ENCODE peak calls at places on chromosomes 3 and 15, in nine cellular contexts. W is pancreas; K is activated CD8-positive, alpha-beta T cell treated with anti-CD3 and anti-CD28 coated beads for 36 hours; P is endothelial cell; Z is A549; N is AG09319; I is foreskin keratinocyte; O is AG04450; B is nephron progenitor cell. C is an unnamed sample.

GRCh38 chr3:49786357-49787181 is at the start of gene IP6K1:
- DNase-seq in W (peak), K (peak), P (peak), Z (peak), N (peak), I (peak), O (peak), B (peak), C (peak)

GRCh38 chr3:101635954-101636798 is 40.8 kb downstream of the ZBTB11 start:
- DNase-seq in W (no peak), K (peak), P (peak), Z (peak), N (no peak), I (no peak), O (no peak), B (peak), C (peak)

GRCh38 chr3:172210355-172210754 is 171.0 kb downstream of the FNDC3B start:
- DNase-seq in W (no peak), K (no peak), P (no peak), Z (no peak), N (no peak), I (no peak), O (no peak), B (no peak), C (no peak)

GRCh38 chr15:31306036-31306425 is 20.6 kb upstream of the KLF13 start:
- DNase-seq in W (peak), K (no peak), P (no peak), Z (no peak), N (no peak), I (no peak), O (no peak), B (no peak), C (no peak)

GRCh38 chr3:9229325-9229724 is 20.1 kb downstream of the SRGAP3 start:
- DNase-seq in W (no peak), K (no peak), P (no peak), Z (no peak), N (no peak), I (no peak), O (no peak), B (no peak), C (no peak)

GRCh38 chr3:13528217-13528801 is 20.6 kb upstream of the FBLN2 start:
- DNase-seq in W (no peak), K (no peak), P (peak), Z (peak), N (no peak), I (no peak), O (no peak), B (no peak), C (no peak)

GRCh38 chr15:83087535-83087934 is 19.9 kb upstream of the TM6SF1 start:
- DNase-seq in W (no peak), K (no peak), P (no peak), Z (no peak), N (no peak), I (no peak), O (no peak), B (no peak), C (no peak)

GRCh38 chr3:109685084-109686079 is 348.0 kb upstream of the DPPA4 start:
- DNase-seq in W (peak), K (no peak), P (no peak), Z (peak), N (peak), I (peak), O (peak), B (no peak), C (no peak)

GRCh38 chr15:79431636-79432344 is at the start of gene MINAR1:
- DNase-seq in W (peak), K (peak), P (peak), Z (peak), N (peak), I (no peak), O (no peak), B (peak), C (no peak)

GRCh38 chr3:58434990-58435389 is 1.4 kb upstream of the PDHB start:
- DNase-seq in W (no peak), K (no peak), P (no peak), Z (peak), N (peak), I (peak), O (peak), B (peak), C (no peak)

GRCh38 chr3:37730825-37731224 is 130.9 kb upstream of the CTDSPL start:
- DNase-seq in W (no peak), K (no peak), P (no peak), Z (no peak), N (no peak), I (no peak), O (no peak), B (no peak), C (no peak)

GRCh38 chr15:80153900-80154299 is 1.1 kb downstream of the FAH start:
- DNase-seq in W (no peak), K (no peak), P (no peak), Z (no peak), N (no peak), I (no peak), O (no peak), B (no peak), C (no peak)

GRCh38 chr15:55937040-55937439 is 56.4 kb downstream of the NEDD4 start:
- DNase-seq in W (no peak), K (no peak), P (no peak), Z (no peak), N (no peak), I (no peak), O (no peak), B (no peak), C (no peak)

GRCh38 chr3:170037463-170038433 is at the start of gene GPR160:
- DNase-seq in W (peak), K (peak), P (peak), Z (peak), N (no peak), I (no peak), O (no peak), B (peak), C (peak)

GRCh38 chr3:39413691-39414420 is 7.3 kb downstream of the RPSA start:
- DNase-seq in W (no peak), K (no peak), P (no peak), Z (no peak), N (no peak), I (no peak), O (no peak), B (no peak), C (no peak)

GRCh38 chr3:175258763-175259162 is 399.6 kb downstream of the NAALADL2 start:
- DNase-seq in W (no peak), K (no peak), P (no peak), Z (peak), N (no peak), I (no peak), O (no peak), B (no peak), C (no peak)

GRCh38 chr15:64003182-64003581 is 43.1 kb downstream of the DAPK2 start:
- DNase-seq in W (no peak), K (no peak), P (no peak), Z (no peak), N (no peak), I (no peak), O (no peak), B (no peak), C (no peak)

GRCh38 chr3:184003187-184003967 is 14.3 kb downstream of the ABCC5 start:
- DNase-seq in W (no peak), K (no peak), P (no peak), Z (no peak), N (no peak), I (no peak), O (peak), B (no peak), C (no peak)

GRCh38 chr3:72190050-72190449 is 405.1 kb upstream of the PROK2 start:
- DNase-seq in W (no peak), K (no peak), P (no peak), Z (no peak), N (no peak), I (no peak), O (no peak), B (no peak), C (no peak)

GRCh38 chr3:109910772-109911171 is 573.4 kb upstream of the DPPA4 start:
- DNase-seq in W (no peak), K (no peak), P (no peak), Z (no peak), N (no peak), I (no peak), O (no peak), B (no peak), C (no peak)

GRCh38 chr15:81293728-81294500 is 30.0 kb downstream of the STARD5 start:
- DNase-seq in W (no peak), K (peak), P (no peak), Z (no peak), N (no peak), I (no peak), O (no peak), B (no peak), C (peak)

GRCh38 chr15:63933522-63933921 is 99.8 kb upstream of the HERC1 start:
- DNase-seq in W (no peak), K (peak), P (no peak), Z (no peak), N (no peak), I (no peak), O (no peak), B (no peak), C (no peak)

GRCh38 chr15:63156086-63156707 is 1.1 kb downstream of the RPS27L start:
- DNase-seq in W (no peak), K (no peak), P (no peak), Z (no peak), N (no peak), I (no peak), O (no peak), B (no peak), C (no peak)

GRCh38 chr15:59828871-59829270 is 139.8 kb upstream of the BNIP2 start:
- DNase-seq in W (no peak), K (no peak), P (no peak), Z (no peak), N (no peak), I (peak), O (no peak), B (no peak), C (no peak)

GRCh38 chr3:129657261-129658046 is 51.0 kb upstream of the PLXND1 start:
- DNase-seq in W (no peak), K (no peak), P (no peak), Z (no peak), N (no peak), I (no peak), O (no peak), B (no peak), C (no peak)

GRCh38 chr3:46910166-46910760 is 32.7 kb downstream of the PTH1R start:
- DNase-seq in W (peak), K (no peak), P (no peak), Z (no peak), N (no peak), I (no peak), O (no peak), B (no peak), C (peak)

GRCh38 chr15:101037090-101037830 is 118.1 kb downstream of the LRRK1 start:
- DNase-seq in W (no peak), K (no peak), P (no peak), Z (no peak), N (no peak), I (no peak), O (no peak), B (no peak), C (no peak)

GRCh38 chr3:43425829-43426228 is 139.5 kb downstream of the SNRK start:
- DNase-seq in W (no peak), K (no peak), P (no peak), Z (no peak), N (no peak), I (no peak), O (no peak), B (no peak), C (no peak)

GRCh38 chr3:23671901-23672589 is 133.7 kb upstream of the UBE2E1 start:
- DNase-seq in W (no peak), K (no peak), P (no peak), Z (no peak), N (no peak), I (no peak), O (no peak), B (no peak), C (peak)

GRCh38 chr3:67916353-67916752 is 261.9 kb upstream of the SUCLG2 start:
- DNase-seq in W (no peak), K (no peak), P (no peak), Z (no peak), N (no peak), I (no peak), O (no peak), B (no peak), C (no peak)

GRCh38 chr3:17629400-17629799 is 113.0 kb downstream of the TBC1D5 start:
- DNase-seq in W (no peak), K (no peak), P (no peak), Z (no peak), N (no peak), I (no peak), O (no peak), B (no peak), C (no peak)

GRCh38 chr15:32998182-32998581 is 196.3 kb downstream of the FMN1 start:
- DNase-seq in W (no peak), K (no peak), P (no peak), Z (no peak), N (no peak), I (no peak), O (no peak), B (no peak), C (no peak)

GRCh38 chr15:51103330-51103729 is 8.6 kb upstream of the TNFAIP8L3 start:
- DNase-seq in W (no peak), K (no peak), P (no peak), Z (no peak), N (no peak), I (no peak), O (peak), B (no peak), C (no peak)

GRCh38 chr15:65690778-65691177 is 69.0 kb downstream of the SLC24A1 start:
- DNase-seq in W (no peak), K (no peak), P (no peak), Z (no peak), N (no peak), I (no peak), O (no peak), B (no peak), C (no peak)

GRCh38 chr3:196981657-196982056 is 13.0 kb upstream of the PIGZ start:
- DNase-seq in W (no peak), K (no peak), P (no peak), Z (no peak), N (no peak), I (no peak), O (no peak), B (no peak), C (no peak)
- TF ChIP-seq CTCF in W (no peak), K (no peak), P (no peak), Z (no peak), N (no peak), I (no peak), O (no peak), B (no peak), C (no peak)

GRCh38 chr15:75811616-75812015 is 31.6 kb upstream of the UBE2Q2 start:
- DNase-seq in W (no peak), K (no peak), P (no peak), Z (no peak), N (no peak), I (no peak), O (no peak), B (no peak), C (no peak)

GRCh38 chr15:75820206-75820605 is 23.0 kb upstream of the UBE2Q2 start:
- DNase-seq in W (no peak), K (no peak), P (no peak), Z (no peak), N (no peak), I (no peak), O (no peak), B (no peak), C (no peak)

GRCh38 chr15:75817151-75817935 is 25.9 kb upstream of the UBE2Q2 start:
- DNase-seq in W (no peak), K (peak), P (no peak), Z (peak), N (no peak), I (no peak), O (no peak), B (no peak), C (no peak)

GRCh38 chr15:75814794-75815193 is 28.5 kb upstream of the UBE2Q2 start:
- DNase-seq in W (no peak), K (no peak), P (no peak), Z (no peak), N (no peak), I (no peak), O (no peak), B (no peak), C (no peak)

DNA sequence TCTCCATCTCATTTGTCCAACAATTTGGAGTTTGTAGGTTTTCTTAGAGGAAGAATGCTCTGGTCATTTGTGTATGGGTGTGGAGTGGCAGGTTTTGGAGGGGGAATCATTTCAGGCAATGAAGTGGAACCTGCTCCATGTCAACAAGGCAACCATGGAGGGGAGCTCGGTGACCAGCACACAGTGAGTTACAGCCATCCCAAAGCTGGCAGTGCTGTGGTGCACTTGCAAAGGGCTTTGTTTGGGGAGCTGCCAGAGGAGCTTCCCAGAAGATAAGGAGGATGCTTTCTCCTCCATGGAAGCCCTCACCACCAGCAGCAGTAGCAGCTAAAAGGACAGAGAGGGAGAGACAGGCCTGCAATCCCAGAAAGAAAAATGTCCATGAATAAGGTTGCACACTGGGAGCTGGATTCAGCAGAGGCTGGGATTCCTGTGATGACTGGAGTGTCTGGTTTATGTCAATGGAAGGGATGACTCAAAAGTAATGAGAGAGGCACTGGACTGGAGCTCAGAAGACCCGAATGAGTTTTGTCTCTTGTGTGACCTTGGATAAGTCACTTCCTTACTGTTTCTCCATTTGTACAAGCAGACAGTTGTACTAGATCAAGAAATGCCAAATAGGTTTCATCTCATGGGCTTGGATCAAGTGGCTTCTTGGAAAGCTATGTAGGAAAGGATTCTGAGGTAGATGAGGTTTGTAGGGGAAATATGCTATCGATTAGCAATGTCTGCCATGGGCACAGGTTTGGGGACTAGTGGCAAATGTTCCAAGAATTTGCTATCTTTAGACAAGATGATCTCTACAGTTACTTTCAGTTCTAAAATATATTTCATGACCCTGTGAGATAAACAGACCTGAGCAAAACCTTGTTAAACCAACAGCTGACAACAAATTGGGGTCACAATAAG is 27.2 kb upstream of the UBE2Q2 start:
- DNase-seq in W (no peak), K (no peak), P (no peak), Z (no peak), N (no peak), I (no peak), O (no peak), B (no peak), C (no peak)
- TF ChIP-seq CTCF in W (no peak), K (no peak), P (no peak), Z (no peak), N (no peak), I (no peak), O (no peak), B (no peak), C (no peak)

DNA sequence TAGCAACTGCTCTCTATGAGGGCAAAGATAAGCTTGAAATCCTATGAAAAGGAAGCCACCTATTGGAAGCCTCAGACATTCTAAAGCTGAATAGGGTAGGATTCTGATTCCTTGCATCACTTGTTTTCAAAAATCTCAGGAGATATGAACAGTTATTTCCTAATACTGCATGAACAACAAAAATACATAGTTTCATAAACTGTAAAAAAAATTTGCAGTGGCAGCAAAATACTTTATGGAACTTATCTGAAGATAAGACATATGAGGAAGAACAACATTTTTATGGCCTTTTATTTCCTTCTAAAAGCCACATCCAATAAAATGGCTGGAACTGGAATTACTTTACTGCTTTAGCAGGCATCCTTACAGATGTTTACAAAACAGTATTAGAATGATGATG is 29.9 kb downstream of the AP3S2 start:
- DNase-seq in W (no peak), K (no peak), P (no peak), Z (no peak), N (no peak), I (no peak), O (no peak), B (no peak), C (no peak)
- TF ChIP-seq CTCF in W (no peak), K (no peak), P (no peak), Z (no peak), N (peak), I (no peak), O (no peak), B (no peak), C (no peak)

GRCh38 chr15:99504823-99505551 is 60.8 kb upstream of the MEF2A start:
- DNase-seq in W (no peak), K (peak), P (no peak), Z (no peak), N (no peak), I (no peak), O (no peak), B (no peak), C (no peak)
- TF ChIP-seq CTCF in W (no peak), K (peak), P (no peak), Z (no peak), N (no peak), I (peak), O (peak), B (no peak), C (no peak)

GRCh38 chr3:11567516-11568467 is 75.9 kb downstream of the VGLL4 start:
- DNase-seq in W (no peak), K (peak), P (no peak), Z (peak), N (no peak), I (peak), O (no peak), B (no peak), C (no peak)

GRCh38 chr3:11566478-11566877 is 77.2 kb downstream of the VGLL4 start:
- DNase-seq in W (peak), K (no peak), P (no peak), Z (no peak), N (no peak), I (no peak), O (no peak), B (no peak), C (no peak)

GRCh38 chr3:11565932-11566331 is 77.8 kb downstream of the VGLL4 start:
- DNase-seq in W (no peak), K (no peak), P (no peak), Z (no peak), N (no peak), I (no peak), O (no peak), B (no peak), C (no peak)

GRCh38 chr3:11565492-11565891 is 78.2 kb downstream of the VGLL4 start:
- DNase-seq in W (peak), K (no peak), P (no peak), Z (no peak), N (no peak), I (no peak), O (no peak), B (no peak), C (no peak)

DNA sequence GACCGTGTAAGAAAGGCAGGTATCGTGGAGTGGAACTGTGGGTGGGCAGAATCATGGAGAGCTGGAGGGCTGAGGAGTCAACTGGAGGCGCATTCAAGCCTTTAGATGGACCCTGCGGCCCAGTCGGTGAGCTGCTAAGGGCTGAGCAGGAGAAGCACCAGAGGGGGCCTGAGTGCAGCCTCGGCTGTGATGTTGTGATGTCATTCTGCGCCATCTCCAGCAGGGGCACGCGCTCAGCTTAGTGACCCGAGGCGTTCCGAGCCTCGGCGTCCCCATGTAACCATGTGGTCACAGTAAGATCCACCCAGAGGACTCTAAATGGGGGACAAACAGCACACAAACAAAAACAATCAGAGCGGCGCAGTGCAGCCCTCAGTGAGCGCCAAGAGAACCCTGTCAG is 76.8 kb downstream of the VGLL4 start:
- DNase-seq in W (peak), K (no peak), P (no peak), Z (no peak), N (no peak), I (no peak), O (no peak), B (no peak), C (no peak)
- TF ChIP-seq CTCF in W (no peak), K (no peak), P (peak), Z (no peak), N (no peak), I (no peak), O (no peak), B (no peak), C (no peak)

C was measured in activated B cell treated with CpG ODN at 0.5 μM for 24 hours.